ENCODE peak calls at places on chromosomes 2 and 18, in five cellular contexts. P is HT-29, V is uterus, O is A549, K is B cell. W is an unnamed sample.

GRCh38 chr2:241150660-241151530 is 628 bp downstream of the PPP1R7 start:
- DNase-seq in P (peak), V (no peak), O (no peak), K (no peak), W (no peak)

GRCh38 chr18:55269632-55270031 is 310.4 kb upstream of the CCDC68 start:
- DNase-seq in P (no peak), V (no peak), O (no peak), K (no peak), W (no peak)

GRCh38 chr18:58501033-58501432 is 127.9 kb downstream of the ALPK2 start:
- DNase-seq in P (no peak), V (no peak), O (no peak), K (no peak), W (no peak)

GRCh38 chr2:201949036-201950012 is 84.3 kb upstream of the FZD7 start:
- DNase-seq in P (no peak), V (no peak), O (no peak), K (no peak), W (peak)

GRCh38 chr18:39057423-39058057 is 1491.9 kb upstream of the CELF4 start:
- DNase-seq in P (no peak), V (no peak), O (no peak), K (no peak), W (no peak)

GRCh38 chr18:10526211-10526949 is 553 bp downstream of the NAPG start:
- DNase-seq in P (peak), V (peak), O (peak), K (peak), W (peak)

GRCh38 chr2:240139666-240140393 is 628 bp downstream of the OTOS start:
- DNase-seq in P (no peak), V (no peak), O (no peak), K (no peak), W (no peak)

GRCh38 chr18:65606551-65607130 is 144.2 kb upstream of the CDH7 start:
- DNase-seq in P (no peak), V (no peak), O (no peak), K (no peak), W (no peak)

GRCh38 chr2:177430425-177430824 is 37.9 kb downstream of the AGPS start:
- DNase-seq in P (no peak), V (no peak), O (no peak), K (no peak), W (no peak)

GRCh38 chr2:97761192-97761591 is 47.8 kb downstream of the ZAP70 start:
- DNase-seq in P (no peak), V (no peak), O (no peak), K (no peak), W (no peak)